ENCODE peak calls at places on chromosomes 6 and 20, in six cellular contexts. H is A549, Z is MG63, R is stomach, F is neural progenitor cell, A is kidney. O is an unnamed sample.
A peak's percentile ranks its signal among the peaks of the same experiment; 100 is the strongest.

GRCh38 chr20:63955281-63955845 is 853 bp downstream of the UCKL1 start:
- DNase-seq in H (no peak), Z (peak; percentile 58), R (no peak), F (peak; percentile 70), A (peak; percentile 92), O (no peak)

GRCh38 chr6:104540743-104541142 is 319.0 kb downstream of the HACE1 start:
- DNase-seq in H (no peak), Z (no peak), R (no peak), F (no peak), A (no peak), O (no peak)

GRCh38 chr6:7251861-7252260 is 61.1 kb downstream of the SSR1 start:
- DNase-seq in H (no peak), Z (no peak), R (no peak), F (no peak), A (peak; percentile 51), O (no peak)

GRCh38 chr6:25981529-25982263 is 19.1 kb downstream of the TRIM38 start:
- DNase-seq in H (no peak), Z (no peak), R (no peak), F (no peak), A (no peak), O (no peak)

GRCh38 chr20:33373735-33374605 is 27.3 kb downstream of the CDK5RAP1 start:
- DNase-seq in H (peak; percentile 93), Z (peak; percentile 61), R (no peak), F (no peak), A (no peak), O (peak; percentile 90)

GRCh38 chr20:9040874-9041524 is 27.9 kb upstream of the PLCB4 start:
- DNase-seq in H (no peak), Z (peak; percentile 11), R (no peak), F (no peak), A (no peak), O (no peak)

GRCh38 chr20:25318471-25319240 is 70.8 kb downstream of the PYGB start:
- DNase-seq in H (no peak), Z (no peak), R (peak; percentile 27), F (no peak), A (peak; percentile 57), O (no peak)

GRCh38 chr20:8401491-8401890 is 269.4 kb downstream of the PLCB1 start:
- DNase-seq in H (no peak), Z (no peak), R (no peak), F (no peak), A (no peak), O (no peak)

GRCh38 chr6:114121913-114122662 is 151.1 kb upstream of the HDAC2 start:
- DNase-seq in H (no peak), Z (no peak), R (no peak), F (no peak), A (no peak), O (no peak)

GRCh38 chr6:16519265-16520242 is 241.7 kb downstream of the ATXN1 start:
- DNase-seq in H (no peak), Z (no peak), R (no peak), F (peak; percentile 10), A (no peak), O (no peak)

GRCh38 chr6:154228521-154228905 is 128.1 kb downstream of the IPCEF1 start:
- DNase-seq in H (no peak), Z (no peak), R (no peak), F (no peak), A (no peak), O (no peak)

DNA sequence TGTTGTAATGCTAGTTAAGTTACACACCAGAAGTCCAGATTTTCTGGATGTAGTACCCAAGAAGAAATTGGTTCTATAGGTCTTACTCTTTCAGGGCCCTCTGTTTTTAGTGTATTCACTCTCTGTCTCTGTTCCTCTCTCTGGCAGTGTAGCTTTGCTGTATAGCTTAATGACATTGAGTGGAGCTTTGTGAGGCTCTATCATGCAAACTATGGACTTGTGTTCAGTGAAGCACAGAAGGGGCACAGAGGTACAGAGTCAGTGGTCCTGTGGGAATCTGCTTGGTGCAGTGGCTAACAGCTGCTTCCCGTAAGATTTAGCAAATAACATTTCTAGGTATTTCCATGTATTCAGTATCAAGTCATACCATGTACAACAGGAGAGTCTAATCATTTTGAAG is 26.1 kb downstream of the NKX2-4 start:
- DNase-seq in H (no peak), Z (no peak), R (no peak), F (no peak), A (no peak), O (no peak)
- H3K4me3 ChIP-seq in H (no peak overlapping the region), Z (no peak overlapping the region), R (no peak overlapping the region), F (no peak overlapping the region), A (no peak overlapping the region), O (no peak overlapping the region)

DNA sequence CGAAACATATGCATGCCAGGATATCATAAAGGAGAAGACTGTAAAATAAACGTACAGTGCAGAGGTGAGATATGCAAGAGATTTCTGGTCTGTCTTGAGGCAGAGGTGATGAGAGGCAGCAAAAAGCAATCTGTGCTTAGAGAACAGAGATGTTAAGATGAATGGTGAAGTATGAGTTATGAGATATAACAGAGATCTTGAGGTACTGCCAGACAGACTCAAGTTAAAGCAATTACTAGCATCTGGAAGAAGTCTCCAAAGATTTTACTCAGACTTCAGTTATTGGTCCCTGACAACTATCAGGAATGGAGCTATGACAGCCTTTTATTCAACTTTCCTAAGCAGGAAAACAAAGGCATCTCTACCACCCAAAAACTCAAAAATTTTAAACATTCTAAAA is 122.8 kb upstream of the DST start:
- DNase-seq in H (no peak), Z (no peak), R (no peak), F (no peak), A (no peak), O (no peak)
- H3K4me3 ChIP-seq in H (no peak overlapping the region), Z (no peak overlapping the region), R (no peak overlapping the region), F (no peak overlapping the region), A (no peak overlapping the region), O (no peak overlapping the region)

GRCh38 chr20:5539656-5540055 is 210.5 kb upstream of the SHLD1 start:
- DNase-seq in H (no peak), Z (no peak), R (no peak), F (no peak), A (no peak), O (no peak)
- H3K4me3 ChIP-seq in H (no peak overlapping the region), Z (no peak overlapping the region), R (no peak overlapping the region), F (no peak overlapping the region), A (no peak overlapping the region), O (no peak overlapping the region)

DNA sequence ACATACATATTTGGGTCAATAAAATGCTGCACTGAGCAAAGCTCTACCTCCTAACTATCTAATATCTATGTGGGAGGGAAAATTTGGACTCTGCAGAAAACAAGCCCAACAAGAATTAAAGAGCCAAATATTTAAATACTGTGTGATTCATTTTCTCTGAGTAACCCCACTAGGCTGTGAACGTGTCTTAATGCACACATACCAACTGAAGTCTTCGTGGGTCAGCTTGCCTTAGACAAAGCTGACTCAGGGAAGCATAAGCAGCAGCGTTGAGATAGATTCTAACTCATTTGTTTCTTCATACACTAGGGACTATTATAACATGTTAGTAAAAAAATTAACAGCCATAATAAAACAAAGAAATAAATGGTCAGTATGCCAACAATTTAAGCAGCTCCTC is 114.3 kb downstream of the GJA1 start:
- DNase-seq in H (no peak), Z (peak; percentile 67), R (no peak), F (no peak), A (no peak), O (peak; percentile 72)
- H3K4me3 ChIP-seq in H (no peak overlapping the region), Z (no peak overlapping the region), R (no peak overlapping the region), F (no peak overlapping the region), A (no peak overlapping the region), O (no peak overlapping the region)

DNA sequence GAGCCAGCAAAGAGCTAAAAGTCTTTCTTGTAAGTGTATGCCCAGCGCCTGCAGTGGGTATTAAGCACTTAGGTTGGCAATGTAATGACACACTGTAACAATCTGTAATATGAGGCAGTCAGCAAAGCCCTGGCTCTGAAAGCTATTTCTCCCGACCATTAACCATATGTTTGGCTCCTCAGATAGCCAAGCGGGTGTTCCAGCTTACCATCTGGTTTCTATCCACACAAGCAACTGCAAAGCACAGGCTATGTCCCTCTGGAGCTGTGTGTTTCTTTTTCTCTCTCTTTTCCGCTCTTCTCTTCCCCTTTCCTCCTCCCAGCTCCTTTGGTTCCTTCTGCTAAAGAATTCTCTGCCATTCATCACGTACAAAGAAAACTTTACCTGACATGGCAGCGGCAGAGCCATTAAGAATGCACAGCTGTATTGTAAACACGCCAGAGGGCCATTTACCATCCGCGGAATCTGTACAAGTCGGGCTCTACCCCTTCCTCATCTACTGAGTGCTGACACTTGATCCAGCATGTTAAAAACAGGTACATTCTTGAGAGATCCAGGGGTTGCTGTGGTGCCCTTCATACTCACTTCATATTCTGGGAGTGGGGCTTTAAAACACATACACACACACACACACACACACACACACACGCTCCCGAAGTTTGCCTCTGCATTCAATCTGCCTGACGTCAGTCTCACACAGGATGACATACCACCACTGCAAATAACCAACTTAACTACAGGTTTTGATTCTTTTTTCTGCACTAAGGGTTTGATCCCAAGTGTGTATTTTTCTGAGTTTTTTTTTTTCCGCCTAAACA is 77.3 kb downstream of the BACH2 start:
- DNase-seq in H (no peak), Z (peak; percentile 79), R (no peak), F (peak; percentile 43), A (no peak), O (peak; percentile 65)
- H3K4me3 ChIP-seq in H (no peak overlapping the region), Z (no peak overlapping the region), R (peak overlapping the region; percentile 22), F (no peak overlapping the region), A (peak overlapping the region; percentile 43), O (no peak overlapping the region)

GRCh38 chr6:30171677-30172471 is 8.5 kb downstream of the TRIM15 start:
- DNase-seq in H (no peak), Z (no peak), R (no peak), F (peak; percentile 79), A (no peak), O (no peak)
- H3K4me3 ChIP-seq in H (no peak overlapping the region), Z (no peak overlapping the region), R (no peak overlapping the region), F (peak overlapping the region; percentile 44), A (no peak overlapping the region), O (no peak overlapping the region)

DNA sequence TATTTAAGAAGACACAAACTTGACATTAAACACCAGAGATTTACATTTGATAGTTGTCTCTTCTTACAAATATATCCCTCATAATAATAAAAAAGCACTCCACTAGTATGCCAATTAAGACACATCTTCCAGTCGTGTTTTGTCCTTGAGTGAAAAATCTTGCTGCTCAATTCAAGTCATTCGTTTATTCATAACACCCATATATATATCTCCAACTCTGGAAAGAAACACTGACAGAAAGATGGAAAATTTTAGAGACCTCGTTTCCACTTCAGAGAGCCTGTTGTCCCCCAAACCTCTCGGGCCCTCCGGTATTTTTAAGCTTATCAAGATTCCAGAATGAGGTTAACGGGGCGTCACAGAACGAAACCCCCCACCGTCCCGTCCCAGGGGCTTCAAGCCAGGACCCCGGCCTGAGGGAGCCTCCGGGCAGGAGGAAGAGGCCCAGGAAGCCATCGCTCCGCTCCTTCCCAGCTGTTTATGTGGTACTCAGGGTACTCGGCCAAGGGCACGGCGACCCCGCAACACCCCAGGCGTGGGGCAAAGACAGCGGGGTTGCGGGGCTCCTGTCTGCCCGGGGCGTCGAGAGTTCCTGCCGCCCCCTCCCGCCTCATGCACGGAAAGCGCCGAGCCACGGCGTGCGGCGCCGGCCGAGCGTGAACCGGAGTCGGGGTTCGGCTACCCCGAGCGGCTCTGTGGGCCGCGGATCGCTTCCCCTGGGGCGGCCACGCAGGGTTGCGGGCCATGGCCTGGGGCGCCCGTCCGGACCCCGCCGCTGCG is 635 bp upstream of the SNX9 start:
- DNase-seq in H (peak; percentile 12), Z (peak; percentile 36), R (no peak), F (peak; percentile 52), A (peak; percentile 77), O (no peak)
- H3K4me3 ChIP-seq in H (peak overlapping the region; percentile 99), Z (peak overlapping the region; percentile 52), R (peak overlapping the region; percentile 75), F (peak overlapping the region; percentile 71), A (peak overlapping the region; percentile 51), O (peak overlapping the region; percentile 99)